ENCODE peak calls at places on chromosomes 11 and 22, in five cellular contexts. H, S, E, G and X are unnamed samples.

GRCh38 chr22:40826984-40827741 is 8.0 kb upstream of the SLC25A17 start:
- DNase-seq in E (no peak), S (no peak), H (no peak), G (no peak), X (no peak)

GRCh38 chr11:47946682-47947575 is 33.4 kb upstream of the PTPRJ start:
- DNase-seq in H (no peak), G (peak; percentile 78), E (peak; percentile 99), S (peak; percentile 82), X (peak; percentile 75)

GRCh38 chr11:9616042-9616640 is 42.7 kb downstream of the WEE1 start:
- DNase-seq in E (no peak), G (no peak), S (no peak), H (no peak), X (no peak)

GRCh38 chr11:10514210-10514609 is 26.8 kb downstream of the RNF141 start:
- DNase-seq in E (no peak), S (no peak), H (no peak), G (no peak), X (no peak)

GRCh38 chr11:119624102-119624615 is 104.8 kb downstream of the NECTIN1 start:
- DNase-seq in G (no peak), S (no peak), H (peak; percentile 53), E (peak; percentile 43), X (no peak)

GRCh38 chr11:79285756-79286155 is 155.1 kb downstream of the TENM4 start:
- DNase-seq in H (no peak), E (no peak), G (no peak), S (no peak), X (no peak)

GRCh38 chr22:35330258-35330861 is 30.7 kb downstream of the TOM1 start:
- DNase-seq in H (no peak), E (peak; percentile 49), G (peak; percentile 84), S (no peak), X (peak; percentile 56)

GRCh38 chr11:57903441-57904123 is 120.1 kb upstream of the OR9Q1 start:
- DNase-seq in E (peak; percentile 81), G (no peak), S (no peak), H (no peak), X (peak; percentile 39)

GRCh38 chr11:118084656-118085055 is 2.1 kb downstream of the SMIM35 start:
- DNase-seq in G (no peak), H (no peak), S (no peak), E (no peak), X (no peak)

GRCh38 chr11:125621995-125622394 is 3.0 kb upstream of the CHEK1 start:
- DNase-seq in S (no peak), E (peak; percentile 60), G (no peak), H (no peak), X (peak; percentile 2)

GRCh38 chr11:65403607-65404121 is 17.2 kb downstream of the FRMD8 start:
- DNase-seq in H (peak; percentile 67), G (no peak), E (no peak), S (no peak), X (no peak)

GRCh38 chr22:50184004-50184461 is 1.7 kb upstream of the TRABD start:
- DNase-seq in E (no peak), G (no peak), H (no peak), S (no peak), X (peak; percentile 19)

GRCh38 chr11:9150501-9150900 is 59.1 kb upstream of the SCUBE2 start:
- DNase-seq in H (no peak), E (no peak), G (no peak), S (no peak), X (peak; percentile 58)

GRCh38 chr11:36216061-36216615 is 73.1 kb downstream of the COMMD9 start:
- DNase-seq in G (no peak), H (no peak), S (no peak), E (no peak), X (no peak)

GRCh38 chr22:46085831-46086576 is 64.3 kb upstream of the PPARA start:
- DNase-seq in S (peak; percentile 40), G (no peak), H (no peak), E (peak; percentile 83), X (peak; percentile 95)

GRCh38 chr22:20386972-20387371 is 7.0 kb upstream of the ZNF74 start:
- DNase-seq in H (no peak), E (no peak), G (no peak), S (no peak), X (no peak)

GRCh38 chr11:122491486-122491885 is 164.0 kb upstream of the UBASH3B start:
- DNase-seq in E (peak; percentile 48), G (no peak), H (no peak), S (no peak), X (peak; percentile 37)

GRCh38 chr11:65927904-65928397 is 8.7 kb downstream of the DRAP1 start:
- DNase-seq in G (peak; percentile 89), E (no peak), S (no peak), H (peak; percentile 84), X (no peak)

GRCh38 chr11:3021125-3021524 is 29.0 kb upstream of the NAP1L4 start:
- DNase-seq in S (no peak), G (peak; percentile 68), E (peak; percentile 52), H (peak; percentile 60), X (peak; percentile 35)

GRCh38 chr22:24001314-24001713 is 3.9 kb downstream of the GSTT4 start:
- DNase-seq in S (no peak), G (no peak), E (no peak), H (peak; percentile 6), X (no peak)

GRCh38 chr11:61777234-61778090 is 14.9 kb downstream of the TMEM258 start:
- DNase-seq in H (peak; percentile 74), S (no peak), G (peak; percentile 87), E (peak; percentile 63), X (peak; percentile 18)

GRCh38 chr22:31447337-31447736 is 42.3 kb downstream of the EIF4ENIF1 start:
- DNase-seq in G (no peak), S (no peak), H (no peak), E (no peak), X (no peak)

GRCh38 chr11:115226556-115226955 is 277.7 kb downstream of the CADM1 start:
- DNase-seq in G (no peak), E (no peak), S (peak; percentile 40), H (no peak), X (peak; percentile 65)

GRCh38 chr22:19535001-19535400 is 10.8 kb upstream of the CLDN5 start:
- DNase-seq in E (no peak), H (no peak), G (no peak), S (no peak), X (no peak)

GRCh38 chr11:114110123-114110522 is 50.6 kb downstream of the ZBTB16 start:
- DNase-seq in E (no peak), H (no peak), S (no peak), G (no peak), X (no peak)

GRCh38 chr11:14645985-14646900 is 2.6 kb downstream of the PDE3B start:
- DNase-seq in G (no peak), H (no peak), S (no peak), E (no peak), X (no peak)

GRCh38 chr11:86698634-86699033 is 26.2 kb upstream of the ME3 start:
- DNase-seq in S (no peak), H (no peak), G (no peak), E (no peak), X (no peak)

GRCh38 chr11:19953909-19954308 is 206.4 kb downstream of the DBX1 start:
- DNase-seq in H (no peak), G (no peak), S (no peak), E (peak; percentile 37), X (peak; percentile 91)

GRCh38 chr11:76660533-76661305 is 9.8 kb downstream of the LRRC32 start:
- DNase-seq in H (no peak), G (no peak), S (no peak), E (no peak), X (no peak)

GRCh38 chr22:44940121-44940520 is 69.7 kb downstream of the PHF21B start:
- DNase-seq in H (no peak), E (no peak), S (no peak), G (no peak), X (no peak)

GRCh38 chr11:124920870-124921609 is 2.0 kb downstream of the HEPN1 start:
- DNase-seq in S (no peak), H (peak; percentile 82), G (peak; percentile 87), E (peak; percentile 43), X (peak; percentile 51)

GRCh38 chr11:124766156-124766555 is 4.1 kb upstream of the ESAM start:
- DNase-seq in G (no peak), H (no peak), E (no peak), S (no peak), X (no peak)

GRCh38 chr22:26169312-26170111 is at the start of gene SEZ6L:
- DNase-seq in E (no peak), S (no peak), H (peak; percentile 69), G (no peak), X (no peak)

GRCh38 chr11:94325681-94326080 is 21.3 kb downstream of the IZUMO1R start:
- DNase-seq in G (peak; percentile 74), E (no peak), S (no peak), H (peak; percentile 72), X (no peak)

GRCh38 chr11:1744137-1744878 is 6.1 kb downstream of the IFITM10 start:
- DNase-seq in S (no peak), G (no peak), E (no peak), H (no peak), X (no peak)